ENCODE peak calls at places on chromosomes 3 and 15, in eight cellular contexts. One of them, this sample, is unnamed.

GRCh38 chr15:79849789-79850188 is 47.0 kb downstream of the MTHFS start:
- DNase-seq in mammary epithelial cell: no peak
- DNase-seq in CD8-positive, alpha-beta memory T cell: no peak
- DNase-seq in occipital lobe: peak; percentile 3
- DNase-seq in activated naive CD8-positive, alpha-beta T cell treated with anti-CD3 and anti-CD28 coated beads, Interleukin-2, amount 50 U/mL, for 24 hours: peak; percentile 20
- DNase-seq in naive thymus-derived CD8-positive, alpha-beta T cell: no peak
- DNase-seq in SJSA1: peak; percentile 12
- DNase-seq in stimulated activated CD4-positive, alpha-beta T cell treated with anti-CD3 and anti-CD28 coated beads, Interleukin-1b, Interleukin-23, amount 100 ng/mL, for 1 hour: no peak
- DNase-seq in this sample: peak; percentile 29

GRCh38 chr3:133038089-133038730 is at the start of gene TMEM108:
- DNase-seq in mammary epithelial cell: peak; percentile 11
- DNase-seq in CD8-positive, alpha-beta memory T cell: no peak
- DNase-seq in occipital lobe: peak; percentile 90
- DNase-seq in activated naive CD8-positive, alpha-beta T cell treated with anti-CD3 and anti-CD28 coated beads, Interleukin-2, amount 50 U/mL, for 24 hours: peak; percentile 29
- DNase-seq in naive thymus-derived CD8-positive, alpha-beta T cell: no peak
- DNase-seq in SJSA1: peak; percentile 9
- DNase-seq in stimulated activated CD4-positive, alpha-beta T cell treated with anti-CD3 and anti-CD28 coated beads, Interleukin-1b, Interleukin-23, amount 100 ng/mL, for 1 hour: no peak
- DNase-seq in this sample: peak; percentile 4

GRCh38 chr3:119637679-119638525 is 22.5 kb downstream of the POPDC2 start:
- DNase-seq in mammary epithelial cell: peak; percentile 87
- DNase-seq in CD8-positive, alpha-beta memory T cell: no peak
- DNase-seq in occipital lobe: no peak
- DNase-seq in activated naive CD8-positive, alpha-beta T cell treated with anti-CD3 and anti-CD28 coated beads, Interleukin-2, amount 50 U/mL, for 24 hours: no peak
- DNase-seq in naive thymus-derived CD8-positive, alpha-beta T cell: no peak
- DNase-seq in SJSA1: peak; percentile 76
- DNase-seq in stimulated activated CD4-positive, alpha-beta T cell treated with anti-CD3 and anti-CD28 coated beads, Interleukin-1b, Interleukin-23, amount 100 ng/mL, for 1 hour: no peak
- DNase-seq in this sample: peak; percentile 60

GRCh38 chr15:68053997-68054657 is at the start of gene PIAS1:
- DNase-seq in mammary epithelial cell: peak; percentile 88
- DNase-seq in CD8-positive, alpha-beta memory T cell: peak; percentile 93
- DNase-seq in occipital lobe: peak; percentile 88
- DNase-seq in activated naive CD8-positive, alpha-beta T cell treated with anti-CD3 and anti-CD28 coated beads, Interleukin-2, amount 50 U/mL, for 24 hours: peak; percentile 95
- DNase-seq in naive thymus-derived CD8-positive, alpha-beta T cell: peak; percentile 91
- DNase-seq in SJSA1: peak; percentile 88
- DNase-seq in stimulated activated CD4-positive, alpha-beta T cell treated with anti-CD3 and anti-CD28 coated beads, Interleukin-1b, Interleukin-23, amount 100 ng/mL, for 1 hour: peak; percentile 88
- DNase-seq in this sample: peak; percentile 89

GRCh38 chr15:44729394-44729913 is 6.9 kb upstream of the TRIM69 start:
- DNase-seq in mammary epithelial cell: no peak
- DNase-seq in CD8-positive, alpha-beta memory T cell: no peak
- DNase-seq in occipital lobe: no peak
- DNase-seq in activated naive CD8-positive, alpha-beta T cell treated with anti-CD3 and anti-CD28 coated beads, Interleukin-2, amount 50 U/mL, for 24 hours: peak; percentile 51
- DNase-seq in naive thymus-derived CD8-positive, alpha-beta T cell: no peak
- DNase-seq in SJSA1: no peak
- DNase-seq in stimulated activated CD4-positive, alpha-beta T cell treated with anti-CD3 and anti-CD28 coated beads, Interleukin-1b, Interleukin-23, amount 100 ng/mL, for 1 hour: no peak
- DNase-seq in this sample: peak; percentile 18

GRCh38 chr15:92268900-92269299 is 124.8 kb upstream of the ST8SIA2 start:
- DNase-seq in mammary epithelial cell: no peak
- DNase-seq in CD8-positive, alpha-beta memory T cell: no peak
- DNase-seq in occipital lobe: no peak
- DNase-seq in activated naive CD8-positive, alpha-beta T cell treated with anti-CD3 and anti-CD28 coated beads, Interleukin-2, amount 50 U/mL, for 24 hours: no peak
- DNase-seq in naive thymus-derived CD8-positive, alpha-beta T cell: no peak
- DNase-seq in SJSA1: no peak
- DNase-seq in stimulated activated CD4-positive, alpha-beta T cell treated with anti-CD3 and anti-CD28 coated beads, Interleukin-1b, Interleukin-23, amount 100 ng/mL, for 1 hour: no peak
- DNase-seq in this sample: no peak

GRCh38 chr3:179068779-179069530 is 2.7 kb downstream of the ZMAT3 start:
- DNase-seq in mammary epithelial cell: no peak
- DNase-seq in CD8-positive, alpha-beta memory T cell: peak; percentile 33
- DNase-seq in occipital lobe: no peak
- DNase-seq in activated naive CD8-positive, alpha-beta T cell treated with anti-CD3 and anti-CD28 coated beads, Interleukin-2, amount 50 U/mL, for 24 hours: peak; percentile 57
- DNase-seq in naive thymus-derived CD8-positive, alpha-beta T cell: no peak
- DNase-seq in SJSA1: no peak
- DNase-seq in stimulated activated CD4-positive, alpha-beta T cell treated with anti-CD3 and anti-CD28 coated beads, Interleukin-1b, Interleukin-23, amount 100 ng/mL, for 1 hour: no peak
- DNase-seq in this sample: peak; percentile 15

GRCh38 chr3:115836944-115837343 is 213.6 kb downstream of the GAP43 start:
- DNase-seq in mammary epithelial cell: no peak
- DNase-seq in CD8-positive, alpha-beta memory T cell: no peak
- DNase-seq in occipital lobe: no peak
- DNase-seq in activated naive CD8-positive, alpha-beta T cell treated with anti-CD3 and anti-CD28 coated beads, Interleukin-2, amount 50 U/mL, for 24 hours: no peak
- DNase-seq in naive thymus-derived CD8-positive, alpha-beta T cell: no peak
- DNase-seq in SJSA1: no peak
- DNase-seq in stimulated activated CD4-positive, alpha-beta T cell treated with anti-CD3 and anti-CD28 coated beads, Interleukin-1b, Interleukin-23, amount 100 ng/mL, for 1 hour: no peak
- DNase-seq in this sample: peak; percentile 11

GRCh38 chr3:12557472-12558105 is 702 bp downstream of the MKRN2 start:
- DNase-seq in mammary epithelial cell: peak; percentile 54
- DNase-seq in CD8-positive, alpha-beta memory T cell: no peak
- DNase-seq in occipital lobe: no peak
- DNase-seq in activated naive CD8-positive, alpha-beta T cell treated with anti-CD3 and anti-CD28 coated beads, Interleukin-2, amount 50 U/mL, for 24 hours: no peak
- DNase-seq in naive thymus-derived CD8-positive, alpha-beta T cell: no peak
- DNase-seq in SJSA1: peak; percentile 11
- DNase-seq in stimulated activated CD4-positive, alpha-beta T cell treated with anti-CD3 and anti-CD28 coated beads, Interleukin-1b, Interleukin-23, amount 100 ng/mL, for 1 hour: no peak
- DNase-seq in this sample: peak; percentile 44

GRCh38 chr15:98728107-98728810 is 79.9 kb downstream of the IGF1R start:
- DNase-seq in mammary epithelial cell: no peak
- DNase-seq in CD8-positive, alpha-beta memory T cell: no peak
- DNase-seq in occipital lobe: no peak
- DNase-seq in activated naive CD8-positive, alpha-beta T cell treated with anti-CD3 and anti-CD28 coated beads, Interleukin-2, amount 50 U/mL, for 24 hours: no peak
- DNase-seq in naive thymus-derived CD8-positive, alpha-beta T cell: no peak
- DNase-seq in SJSA1: no peak
- DNase-seq in stimulated activated CD4-positive, alpha-beta T cell treated with anti-CD3 and anti-CD28 coated beads, Interleukin-1b, Interleukin-23, amount 100 ng/mL, for 1 hour: no peak
- DNase-seq in this sample: no peak

GRCh38 chr3:106119691-106120090 is 250.9 kb upstream of the CBLB start:
- DNase-seq in mammary epithelial cell: peak; percentile 11
- DNase-seq in CD8-positive, alpha-beta memory T cell: no peak
- DNase-seq in occipital lobe: no peak
- DNase-seq in activated naive CD8-positive, alpha-beta T cell treated with anti-CD3 and anti-CD28 coated beads, Interleukin-2, amount 50 U/mL, for 24 hours: no peak
- DNase-seq in naive thymus-derived CD8-positive, alpha-beta T cell: no peak
- DNase-seq in SJSA1: no peak
- DNase-seq in stimulated activated CD4-positive, alpha-beta T cell treated with anti-CD3 and anti-CD28 coated beads, Interleukin-1b, Interleukin-23, amount 100 ng/mL, for 1 hour: no peak
- DNase-seq in this sample: no peak

GRCh38 chr15:42921049-42921731 is 612 bp upstream of the TTBK2 start:
- DNase-seq in mammary epithelial cell: peak; percentile 31
- DNase-seq in CD8-positive, alpha-beta memory T cell: peak; percentile 30
- DNase-seq in occipital lobe: no peak
- DNase-seq in activated naive CD8-positive, alpha-beta T cell treated with anti-CD3 and anti-CD28 coated beads, Interleukin-2, amount 50 U/mL, for 24 hours: peak; percentile 48
- DNase-seq in naive thymus-derived CD8-positive, alpha-beta T cell: peak; percentile 23
- DNase-seq in SJSA1: no peak
- DNase-seq in stimulated activated CD4-positive, alpha-beta T cell treated with anti-CD3 and anti-CD28 coated beads, Interleukin-1b, Interleukin-23, amount 100 ng/mL, for 1 hour: peak; percentile 6
- DNase-seq in this sample: peak; percentile 20

GRCh38 chr3:126683506-126683905 is 20.5 kb upstream of the CHCHD6 start:
- DNase-seq in mammary epithelial cell: peak; percentile 48
- DNase-seq in CD8-positive, alpha-beta memory T cell: no peak
- DNase-seq in occipital lobe: no peak
- DNase-seq in activated naive CD8-positive, alpha-beta T cell treated with anti-CD3 and anti-CD28 coated beads, Interleukin-2, amount 50 U/mL, for 24 hours: no peak
- DNase-seq in naive thymus-derived CD8-positive, alpha-beta T cell: no peak
- DNase-seq in SJSA1: no peak
- DNase-seq in stimulated activated CD4-positive, alpha-beta T cell treated with anti-CD3 and anti-CD28 coated beads, Interleukin-1b, Interleukin-23, amount 100 ng/mL, for 1 hour: no peak
- DNase-seq in this sample: no peak

GRCh38 chr3:126300761-126301481 is 56.3 kb downstream of the KLF15 start:
- DNase-seq in mammary epithelial cell: no peak
- DNase-seq in CD8-positive, alpha-beta memory T cell: no peak
- DNase-seq in occipital lobe: no peak
- DNase-seq in activated naive CD8-positive, alpha-beta T cell treated with anti-CD3 and anti-CD28 coated beads, Interleukin-2, amount 50 U/mL, for 24 hours: no peak
- DNase-seq in naive thymus-derived CD8-positive, alpha-beta T cell: no peak
- DNase-seq in SJSA1: no peak
- DNase-seq in stimulated activated CD4-positive, alpha-beta T cell treated with anti-CD3 and anti-CD28 coated beads, Interleukin-1b, Interleukin-23, amount 100 ng/mL, for 1 hour: no peak
- DNase-seq in this sample: peak; percentile 55

GRCh38 chr15:74543583-74543982 is 2.6 kb downstream of the ARID3B start:
- DNase-seq in mammary epithelial cell: no peak
- DNase-seq in CD8-positive, alpha-beta memory T cell: peak; percentile 42
- DNase-seq in occipital lobe: no peak
- DNase-seq in activated naive CD8-positive, alpha-beta T cell treated with anti-CD3 and anti-CD28 coated beads, Interleukin-2, amount 50 U/mL, for 24 hours: peak; percentile 13
- DNase-seq in naive thymus-derived CD8-positive, alpha-beta T cell: peak; percentile 9
- DNase-seq in SJSA1: no peak
- DNase-seq in stimulated activated CD4-positive, alpha-beta T cell treated with anti-CD3 and anti-CD28 coated beads, Interleukin-1b, Interleukin-23, amount 100 ng/mL, for 1 hour: no peak
- DNase-seq in this sample: no peak

GRCh38 chr3:44104668-44105321 is 136.9 kb upstream of the TOPAZ1 start:
- DNase-seq in mammary epithelial cell: peak; percentile 95
- DNase-seq in CD8-positive, alpha-beta memory T cell: no peak
- DNase-seq in occipital lobe: no peak
- DNase-seq in activated naive CD8-positive, alpha-beta T cell treated with anti-CD3 and anti-CD28 coated beads, Interleukin-2, amount 50 U/mL, for 24 hours: peak; percentile 44
- DNase-seq in naive thymus-derived CD8-positive, alpha-beta T cell: no peak
- DNase-seq in SJSA1: no peak
- DNase-seq in stimulated activated CD4-positive, alpha-beta T cell treated with anti-CD3 and anti-CD28 coated beads, Interleukin-1b, Interleukin-23, amount 100 ng/mL, for 1 hour: peak; percentile 2
- DNase-seq in this sample: no peak

GRCh38 chr3:182303169-182303568 is 490.1 kb upstream of the ATP11B start:
- DNase-seq in mammary epithelial cell: peak; percentile 16
- DNase-seq in CD8-positive, alpha-beta memory T cell: no peak
- DNase-seq in occipital lobe: no peak
- DNase-seq in activated naive CD8-positive, alpha-beta T cell treated with anti-CD3 and anti-CD28 coated beads, Interleukin-2, amount 50 U/mL, for 24 hours: no peak
- DNase-seq in naive thymus-derived CD8-positive, alpha-beta T cell: no peak
- DNase-seq in SJSA1: no peak
- DNase-seq in stimulated activated CD4-positive, alpha-beta T cell treated with anti-CD3 and anti-CD28 coated beads, Interleukin-1b, Interleukin-23, amount 100 ng/mL, for 1 hour: no peak
- DNase-seq in this sample: no peak

GRCh38 chr3:112682361-112682760 is 41.4 kb upstream of the CCDC80 start:
- DNase-seq in mammary epithelial cell: no peak
- DNase-seq in CD8-positive, alpha-beta memory T cell: no peak
- DNase-seq in occipital lobe: no peak
- DNase-seq in activated naive CD8-positive, alpha-beta T cell treated with anti-CD3 and anti-CD28 coated beads, Interleukin-2, amount 50 U/mL, for 24 hours: no peak
- DNase-seq in naive thymus-derived CD8-positive, alpha-beta T cell: no peak
- DNase-seq in SJSA1: no peak
- DNase-seq in stimulated activated CD4-positive, alpha-beta T cell treated with anti-CD3 and anti-CD28 coated beads, Interleukin-1b, Interleukin-23, amount 100 ng/mL, for 1 hour: no peak
- DNase-seq in this sample: no peak

GRCh38 chr3:127408684-127409420 is 121.0 kb upstream of the PRR20G start:
- DNase-seq in mammary epithelial cell: no peak
- DNase-seq in CD8-positive, alpha-beta memory T cell: no peak
- DNase-seq in occipital lobe: no peak
- DNase-seq in activated naive CD8-positive, alpha-beta T cell treated with anti-CD3 and anti-CD28 coated beads, Interleukin-2, amount 50 U/mL, for 24 hours: no peak
- DNase-seq in naive thymus-derived CD8-positive, alpha-beta T cell: no peak
- DNase-seq in SJSA1: no peak
- DNase-seq in stimulated activated CD4-positive, alpha-beta T cell treated with anti-CD3 and anti-CD28 coated beads, Interleukin-1b, Interleukin-23, amount 100 ng/mL, for 1 hour: no peak
- DNase-seq in this sample: no peak

GRCh38 chr3:98188553-98188952 is 22.1 kb downstream of the OR5H15 start:
- DNase-seq in mammary epithelial cell: peak; percentile 0
- DNase-seq in CD8-positive, alpha-beta memory T cell: peak; percentile 4
- DNase-seq in occipital lobe: no peak
- DNase-seq in activated naive CD8-positive, alpha-beta T cell treated with anti-CD3 and anti-CD28 coated beads, Interleukin-2, amount 50 U/mL, for 24 hours: no peak
- DNase-seq in naive thymus-derived CD8-positive, alpha-beta T cell: no peak
- DNase-seq in SJSA1: peak; percentile 4
- DNase-seq in stimulated activated CD4-positive, alpha-beta T cell treated with anti-CD3 and anti-CD28 coated beads, Interleukin-1b, Interleukin-23, amount 100 ng/mL, for 1 hour: no peak
- DNase-seq in this sample: no peak

GRCh38 chr3:175983369-175983768 is 1124.2 kb downstream of the NAALADL2 start:
- DNase-seq in mammary epithelial cell: no peak
- DNase-seq in CD8-positive, alpha-beta memory T cell: no peak
- DNase-seq in occipital lobe: no peak
- DNase-seq in activated naive CD8-positive, alpha-beta T cell treated with anti-CD3 and anti-CD28 coated beads, Interleukin-2, amount 50 U/mL, for 24 hours: no peak
- DNase-seq in naive thymus-derived CD8-positive, alpha-beta T cell: no peak
- DNase-seq in SJSA1: no peak
- DNase-seq in stimulated activated CD4-positive, alpha-beta T cell treated with anti-CD3 and anti-CD28 coated beads, Interleukin-1b, Interleukin-23, amount 100 ng/mL, for 1 hour: no peak
- DNase-seq in this sample: peak; percentile 62

GRCh38 chr3:17302774-17303173 is 418.0 kb downstream of the PLCL2 start:
- DNase-seq in mammary epithelial cell: no peak
- DNase-seq in CD8-positive, alpha-beta memory T cell: no peak
- DNase-seq in occipital lobe: no peak
- DNase-seq in activated naive CD8-positive, alpha-beta T cell treated with anti-CD3 and anti-CD28 coated beads, Interleukin-2, amount 50 U/mL, for 24 hours: no peak
- DNase-seq in naive thymus-derived CD8-positive, alpha-beta T cell: no peak
- DNase-seq in SJSA1: no peak
- DNase-seq in stimulated activated CD4-positive, alpha-beta T cell treated with anti-CD3 and anti-CD28 coated beads, Interleukin-1b, Interleukin-23, amount 100 ng/mL, for 1 hour: no peak
- DNase-seq in this sample: peak; percentile 64

GRCh38 chr3:14476583-14477265 is 63.4 kb downstream of the GRIP2 start:
- DNase-seq in mammary epithelial cell: no peak
- DNase-seq in CD8-positive, alpha-beta memory T cell: no peak
- DNase-seq in occipital lobe: no peak
- DNase-seq in activated naive CD8-positive, alpha-beta T cell treated with anti-CD3 and anti-CD28 coated beads, Interleukin-2, amount 50 U/mL, for 24 hours: no peak
- DNase-seq in naive thymus-derived CD8-positive, alpha-beta T cell: no peak
- DNase-seq in SJSA1: no peak
- DNase-seq in stimulated activated CD4-positive, alpha-beta T cell treated with anti-CD3 and anti-CD28 coated beads, Interleukin-1b, Interleukin-23, amount 100 ng/mL, for 1 hour: no peak
- DNase-seq in this sample: no peak

GRCh38 chr3:151319613-151320012 is 3.0 kb upstream of the GPR87 start:
- DNase-seq in mammary epithelial cell: no peak
- DNase-seq in CD8-positive, alpha-beta memory T cell: no peak
- DNase-seq in occipital lobe: no peak
- DNase-seq in activated naive CD8-positive, alpha-beta T cell treated with anti-CD3 and anti-CD28 coated beads, Interleukin-2, amount 50 U/mL, for 24 hours: no peak
- DNase-seq in naive thymus-derived CD8-positive, alpha-beta T cell: no peak
- DNase-seq in SJSA1: no peak
- DNase-seq in stimulated activated CD4-positive, alpha-beta T cell treated with anti-CD3 and anti-CD28 coated beads, Interleukin-1b, Interleukin-23, amount 100 ng/mL, for 1 hour: no peak
- DNase-seq in this sample: peak; percentile 65

GRCh38 chr3:22245122-22245521 is 494.1 kb upstream of the ZNF385D start:
- DNase-seq in mammary epithelial cell: peak; percentile 84
- DNase-seq in CD8-positive, alpha-beta memory T cell: no peak
- DNase-seq in occipital lobe: no peak
- DNase-seq in activated naive CD8-positive, alpha-beta T cell treated with anti-CD3 and anti-CD28 coated beads, Interleukin-2, amount 50 U/mL, for 24 hours: no peak
- DNase-seq in naive thymus-derived CD8-positive, alpha-beta T cell: no peak
- DNase-seq in SJSA1: no peak
- DNase-seq in stimulated activated CD4-positive, alpha-beta T cell treated with anti-CD3 and anti-CD28 coated beads, Interleukin-1b, Interleukin-23, amount 100 ng/mL, for 1 hour: no peak
- DNase-seq in this sample: peak; percentile 80

GRCh38 chr3:46369675-46370132 is 1.0 kb upstream of the CCR5 start:
- DNase-seq in mammary epithelial cell: no peak
- DNase-seq in CD8-positive, alpha-beta memory T cell: no peak
- DNase-seq in occipital lobe: no peak
- DNase-seq in activated naive CD8-positive, alpha-beta T cell treated with anti-CD3 and anti-CD28 coated beads, Interleukin-2, amount 50 U/mL, for 24 hours: peak; percentile 31
- DNase-seq in naive thymus-derived CD8-positive, alpha-beta T cell: no peak
- DNase-seq in SJSA1: no peak
- DNase-seq in stimulated activated CD4-positive, alpha-beta T cell treated with anti-CD3 and anti-CD28 coated beads, Interleukin-1b, Interleukin-23, amount 100 ng/mL, for 1 hour: no peak
- DNase-seq in this sample: no peak

GRCh38 chr3:174440741-174441587 is 418.2 kb upstream of the NAALADL2 start:
- DNase-seq in mammary epithelial cell: peak; percentile 87
- DNase-seq in CD8-positive, alpha-beta memory T cell: peak; percentile 42
- DNase-seq in occipital lobe: peak; percentile 82
- DNase-seq in activated naive CD8-positive, alpha-beta T cell treated with anti-CD3 and anti-CD28 coated beads, Interleukin-2, amount 50 U/mL, for 24 hours: peak; percentile 63
- DNase-seq in naive thymus-derived CD8-positive, alpha-beta T cell: peak; percentile 69
- DNase-seq in SJSA1: peak; percentile 88
- DNase-seq in stimulated activated CD4-positive, alpha-beta T cell treated with anti-CD3 and anti-CD28 coated beads, Interleukin-1b, Interleukin-23, amount 100 ng/mL, for 1 hour: peak; percentile 21
- DNase-seq in this sample: peak; percentile 96